ENCODE peak calls at places on chromosomes 4 and X, in eight cellular contexts. L, A, M, C, S, I, X and T are unnamed samples.

GRCh38 chrX:128057421-128057820 is 5.2 kb upstream of the ACTRT1 start:
- DNase-seq in L (no peak), A (no peak), M (no peak), C (no peak), S (no peak), I (no peak), X (no peak), T (no peak)

GRCh38 chr4:162959056-162959455 is 207.6 kb downstream of the NAF1 start:
- DNase-seq in L (no peak), A (peak), M (peak), C (no peak), S (no peak), I (peak), X (peak), T (no peak)

GRCh38 chr4:133996431-133997121 is 205.0 kb downstream of the PABPC4L start:
- DNase-seq in L (no peak), A (peak), M (no peak), C (no peak), S (no peak), I (no peak), X (no peak), T (no peak)

GRCh38 chr4:88533088-88533790 is 9.7 kb upstream of the PYURF start:
- DNase-seq in L (no peak), A (no peak), M (no peak), C (no peak), S (peak), I (no peak), X (no peak), T (no peak)

GRCh38 chrX:34300871-34301270 is 168.8 kb upstream of the FAM47A start:
- DNase-seq in L (peak), A (peak), M (peak), C (peak), S (peak), I (peak), X (no peak), T (peak)

GRCh38 chr4:82629238-82630000 is 67.6 kb upstream of the TMEM150C start:
- DNase-seq in L (no peak), A (no peak), M (no peak), C (no peak), S (no peak), I (peak), X (no peak), T (peak)

GRCh38 chrX:119266364-119266995 is 30.4 kb downstream of the PGRMC1 start:
- DNase-seq in L (peak), A (peak), M (peak), C (peak), S (no peak), I (peak), X (peak), T (peak)

GRCh38 chr4:23934223-23934622 is 44.4 kb upstream of the PPARGC1A start:
- DNase-seq in L (no peak), A (no peak), M (no peak), C (no peak), S (no peak), I (no peak), X (no peak), T (no peak)

GRCh38 chr4:88058295-88058694 is 50.9 kb downstream of the PKD2 start:
- DNase-seq in L (no peak), A (no peak), M (no peak), C (no peak), S (no peak), I (no peak), X (no peak), T (no peak)

GRCh38 chr4:4663028-4663427 is 121.2 kb upstream of the STX18 start:
- DNase-seq in L (no peak), A (peak), M (no peak), C (no peak), S (peak), I (peak), X (no peak), T (no peak)

GRCh38 chr4:47106561-47106960 is 75.2 kb downstream of the GABRB1 start:
- DNase-seq in L (no peak), A (no peak), M (no peak), C (no peak), S (peak), I (no peak), X (no peak), T (no peak)

GRCh38 chr4:26557164-26557563 is 26.7 kb upstream of the TBC1D19 start:
- DNase-seq in L (no peak), A (peak), M (no peak), C (no peak), S (peak), I (peak), X (no peak), T (no peak)

DNA sequence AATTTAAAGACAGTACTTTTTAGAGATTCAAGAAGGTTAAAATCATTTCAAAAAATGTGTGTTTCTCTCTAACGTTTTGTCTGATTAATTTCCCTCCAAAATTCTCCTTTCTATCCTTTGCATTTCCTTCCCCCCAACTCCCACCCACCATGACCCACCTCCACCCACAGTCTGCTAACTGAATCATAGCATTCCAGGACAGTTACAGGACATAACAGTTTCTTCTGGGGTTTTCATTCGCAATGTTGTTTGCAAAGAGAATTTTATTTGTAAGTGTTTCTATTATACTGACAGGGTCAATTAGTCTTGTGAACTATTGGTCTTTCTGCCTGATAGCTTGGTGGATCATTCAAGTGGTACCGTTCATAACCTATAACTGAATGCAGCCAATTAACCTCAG is 53.7 kb downstream of the ANAPC10 start:
- DNase-seq in L (no peak), A (peak), M (no peak), C (no peak), S (peak), I (no peak), X (no peak), T (no peak)
- TF ChIP-seq CTCF in L (no peak), A (no peak), M (no peak), C (no peak), S (no peak), I (no peak), X (no peak), T (no peak)

GRCh38 chrX:115624916-115625315 is 63.9 kb downstream of the PLS3 start:
- DNase-seq in L (no peak), A (no peak), M (no peak), C (no peak), S (no peak), I (no peak), X (no peak), T (no peak)

GRCh38 chrX:115622534-115622933 is 61.6 kb downstream of the PLS3 start:
- DNase-seq in L (no peak), A (no peak), M (no peak), C (no peak), S (no peak), I (no peak), X (no peak), T (no peak)

GRCh38 chrX:115630204-115630603 is 69.2 kb downstream of the PLS3 start:
- DNase-seq in L (no peak), A (no peak), M (no peak), C (no peak), S (peak), I (no peak), X (no peak), T (no peak)

DNA sequence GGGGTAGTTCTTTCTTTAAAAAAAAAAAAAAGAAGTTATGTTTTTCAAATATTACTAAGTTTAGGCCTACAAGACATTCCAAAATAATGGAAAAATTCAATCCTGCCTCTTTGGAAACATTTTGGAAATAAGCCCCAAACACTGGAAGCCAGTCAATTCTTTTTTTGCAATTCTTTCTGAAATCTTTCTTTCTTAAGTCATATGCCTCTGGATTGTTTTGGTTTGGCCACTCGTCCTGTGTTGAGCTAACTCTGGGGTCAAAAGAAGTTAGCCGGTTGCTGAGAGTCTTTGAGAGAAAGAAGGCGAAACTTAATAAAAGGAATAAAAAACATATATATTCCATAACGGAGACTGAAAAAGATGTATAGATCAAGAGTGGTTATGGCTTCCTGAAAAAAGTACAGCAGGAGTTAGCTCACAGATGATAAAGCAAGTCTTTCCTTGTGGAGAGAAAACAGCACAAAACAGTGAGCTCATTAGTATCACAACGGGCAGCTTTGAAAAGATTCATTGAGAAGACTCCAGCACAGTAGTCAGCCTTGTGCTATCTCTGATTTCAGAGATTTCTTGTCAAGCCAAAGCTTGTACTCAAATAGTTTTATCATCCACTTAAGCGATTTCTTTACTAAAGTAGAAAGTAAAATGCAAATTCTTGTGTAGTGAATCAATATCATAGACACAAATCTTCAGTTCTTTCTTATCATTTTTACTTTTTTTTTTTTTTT is 64.8 kb downstream of the PLS3 start:
- DNase-seq in L (no peak), A (no peak), M (no peak), C (no peak), S (peak), I (peak), X (no peak), T (no peak)
- H3K27ac ChIP-seq in L (no peak), A (peak), M (no peak), C (peak), S (peak), I (peak), X (peak), T (no peak)

GRCh38 chrX:136714626-136715599 is 65.8 kb downstream of the ARHGEF6 start:
- DNase-seq in L (no peak), A (no peak), M (no peak), C (no peak), S (no peak), I (no peak), X (no peak), T (no peak)

GRCh38 chrX:136708348-136708747 is 60.4 kb downstream of the CD40LG start:
- DNase-seq in L (peak), A (no peak), M (no peak), C (no peak), S (no peak), I (no peak), X (no peak), T (no peak)

GRCh38 chrX:136710324-136710951 is 62.5 kb downstream of the CD40LG start:
- DNase-seq in L (no peak), A (no peak), M (no peak), C (no peak), S (no peak), I (no peak), X (no peak), T (no peak)

GRCh38 chrX:136712631-136713030 is 64.7 kb downstream of the CD40LG start:
- DNase-seq in L (no peak), A (no peak), M (no peak), C (no peak), S (no peak), I (no peak), X (no peak), T (no peak)

DNA sequence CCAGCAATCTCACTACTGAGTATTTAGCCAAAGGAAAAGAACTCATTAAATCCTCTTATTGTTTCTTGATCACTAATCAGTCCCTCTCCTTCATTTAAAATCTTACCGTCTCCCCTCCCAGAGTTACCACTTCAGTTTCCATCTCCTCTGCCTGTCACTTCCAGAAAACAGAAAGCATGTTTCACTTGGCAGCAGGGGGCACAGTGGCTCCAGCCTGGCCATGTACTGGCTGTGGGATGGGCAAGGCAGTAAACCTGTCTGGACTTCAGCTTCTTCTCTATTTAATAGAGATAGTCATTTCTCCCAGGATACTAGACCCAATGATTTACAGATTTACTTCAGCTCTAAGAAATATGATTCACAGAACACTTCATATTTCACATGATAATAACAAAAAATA is 63.2 kb downstream of the CD40LG start:
- DNase-seq in L (no peak), A (peak), M (no peak), C (peak), S (no peak), I (peak), X (peak), T (no peak)
- TF ChIP-seq CTCF in L (peak), A (peak), M (peak), C (peak), S (peak), I (peak), X (peak), T (no peak)

GRCh38 chr4:16198271-16198670 is 28.0 kb downstream of the TAPT1 start:
- DNase-seq in L (no peak), A (no peak), M (no peak), C (no peak), S (no peak), I (no peak), X (no peak), T (no peak)

GRCh38 chr4:16199132-16199531 is 27.1 kb downstream of the TAPT1 start:
- DNase-seq in L (no peak), A (no peak), M (no peak), C (no peak), S (peak), I (peak), X (no peak), T (no peak)

GRCh38 chr4:16197842-16198241 is 28.4 kb downstream of the TAPT1 start:
- DNase-seq in L (no peak), A (no peak), M (no peak), C (no peak), S (peak), I (peak), X (no peak), T (no peak)

GRCh38 chr4:16195209-16195608 is 31.1 kb downstream of the TAPT1 start:
- DNase-seq in L (no peak), A (no peak), M (no peak), C (no peak), S (no peak), I (no peak), X (no peak), T (no peak)

DNA sequence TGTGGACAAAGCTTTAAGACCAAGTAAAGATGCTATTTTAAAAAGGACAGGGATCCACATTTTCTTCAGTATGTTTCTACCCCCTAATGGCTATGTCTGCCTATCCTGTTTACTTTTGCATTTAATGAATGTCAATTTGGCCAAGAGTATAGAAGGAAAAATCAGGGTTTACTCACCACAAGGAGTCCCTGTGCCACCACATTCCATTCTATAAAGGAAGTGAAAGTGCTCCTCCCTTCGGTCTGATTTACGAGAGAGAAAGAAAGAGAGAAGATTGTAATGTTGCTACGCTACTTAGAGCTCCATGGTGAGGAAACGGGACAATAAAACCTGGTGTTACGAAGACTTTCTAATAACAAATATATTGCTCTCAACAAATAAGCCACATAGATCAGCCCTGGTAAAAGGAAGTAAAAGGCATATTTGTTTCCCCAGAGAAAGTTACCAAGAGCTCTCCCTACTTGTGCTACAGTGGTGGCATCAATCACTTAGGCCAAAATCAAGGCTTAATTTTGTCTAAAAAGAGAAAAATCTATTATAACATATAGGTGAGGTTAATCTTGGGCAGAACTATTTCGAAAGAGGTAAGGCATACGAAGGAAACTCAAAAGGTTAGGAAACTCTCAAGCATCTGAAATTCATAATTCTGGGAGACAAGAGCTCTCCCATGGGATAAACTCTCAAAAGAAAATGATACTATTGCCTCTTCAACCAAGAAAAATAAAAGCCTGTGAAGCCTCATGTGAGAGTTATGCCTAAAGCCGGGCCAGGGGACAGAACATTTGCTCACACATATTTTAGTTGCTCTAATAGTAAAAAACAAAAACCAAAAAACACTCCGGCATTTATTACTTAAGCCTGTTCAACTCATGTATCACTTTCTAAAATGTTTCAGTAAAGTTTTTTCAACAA is 29.5 kb downstream of the TAPT1 start:
- DNase-seq in L (no peak), A (peak), M (peak), C (peak), S (peak), I (peak), X (no peak), T (peak)
- H3K27ac ChIP-seq in L (no peak), A (peak), M (no peak), C (peak), S (peak), I (peak), X (peak), T (no peak)

GRCh38 chr4:154024097-154024496 is 235.2 kb upstream of the SFRP2 start:
- DNase-seq in L (no peak), A (no peak), M (no peak), C (no peak), S (no peak), I (no peak), X (no peak), T (no peak)
- TF ChIP-seq CTCF in L (peak), A (peak), M (peak), C (no peak), S (no peak), I (no peak), X (no peak), T (no peak)